ENCODE peak calls at places on chromosomes 16 and 17, in eight cellular contexts. One of them, this sample, is unnamed. For H3K27me3, the result is how much of the 10 kb centered on the place peaks cover.

GRCh38 chr16:57658878-57659674 is 9.0 kb upstream of the ADGRG3 start:
- DNase-seq in CD4-positive, alpha-beta memory T cell: no peak
- DNase-seq in psoas muscle: no peak
- DNase-seq in ovary: no peak
- DNase-seq in CD8-positive, alpha-beta T cell: no peak
- DNase-seq in pancreas: no peak
- DNase-seq in heart right ventricle: no peak
- DNase-seq in tibial artery: no peak
- DNase-seq in this sample: no peak

GRCh38 chr16:83301966-83302365 is 505.8 kb upstream of the HSBP1 start:
- DNase-seq in CD4-positive, alpha-beta memory T cell: no peak
- DNase-seq in psoas muscle: no peak
- DNase-seq in ovary: no peak
- DNase-seq in CD8-positive, alpha-beta T cell: no peak
- DNase-seq in pancreas: no peak
- DNase-seq in heart right ventricle: no peak
- DNase-seq in tibial artery: no peak
- DNase-seq in this sample: no peak

GRCh38 chr17:61405047-61405685 is 5.5 kb downstream of the TBX2 start:
- DNase-seq in CD4-positive, alpha-beta memory T cell: no peak
- DNase-seq in psoas muscle: peak
- DNase-seq in ovary: peak
- DNase-seq in CD8-positive, alpha-beta T cell: no peak
- DNase-seq in pancreas: no peak
- DNase-seq in heart right ventricle: no peak
- DNase-seq in tibial artery: peak
- DNase-seq in this sample: peak

GRCh38 chr17:79077587-79077986 is 3.0 kb downstream of the ENGASE start:
- DNase-seq in CD4-positive, alpha-beta memory T cell: no peak
- DNase-seq in psoas muscle: peak
- DNase-seq in ovary: peak
- DNase-seq in CD8-positive, alpha-beta T cell: no peak
- DNase-seq in pancreas: no peak
- DNase-seq in heart right ventricle: no peak
- DNase-seq in tibial artery: no peak
- DNase-seq in this sample: peak

GRCh38 chr17:73043686-73044581 is 48.6 kb downstream of the SLC39A11 start:
- DNase-seq in CD4-positive, alpha-beta memory T cell: no peak
- DNase-seq in psoas muscle: no peak
- DNase-seq in ovary: no peak
- DNase-seq in CD8-positive, alpha-beta T cell: no peak
- DNase-seq in pancreas: no peak
- DNase-seq in heart right ventricle: no peak
- DNase-seq in tibial artery: no peak
- DNase-seq in this sample: no peak

GRCh38 chr17:41382396-41382795 is 290 bp upstream of the KRT34 start:
- DNase-seq in CD4-positive, alpha-beta memory T cell: no peak
- DNase-seq in psoas muscle: no peak
- DNase-seq in ovary: no peak
- DNase-seq in CD8-positive, alpha-beta T cell: no peak
- DNase-seq in pancreas: no peak
- DNase-seq in heart right ventricle: no peak
- DNase-seq in tibial artery: no peak
- DNase-seq in this sample: no peak

GRCh38 chr17:59783221-59784016 is 76.0 kb downstream of the VMP1 start:
- DNase-seq in CD4-positive, alpha-beta memory T cell: peak
- DNase-seq in psoas muscle: no peak
- DNase-seq in ovary: no peak
- DNase-seq in CD8-positive, alpha-beta T cell: no peak
- DNase-seq in pancreas: no peak
- DNase-seq in heart right ventricle: no peak
- DNase-seq in tibial artery: no peak
- DNase-seq in this sample: no peak

GRCh38 chr16:13168091-13168572 is 266.7 kb downstream of the SHISA9 start:
- DNase-seq in CD4-positive, alpha-beta memory T cell: no peak
- DNase-seq in psoas muscle: no peak
- DNase-seq in ovary: no peak
- DNase-seq in CD8-positive, alpha-beta T cell: no peak
- DNase-seq in pancreas: no peak
- DNase-seq in heart right ventricle: no peak
- DNase-seq in tibial artery: no peak
- DNase-seq in this sample: no peak

GRCh38 chr17:48025040-48025903 is 12.3 kb downstream of the COPZ2 start:
- DNase-seq in CD4-positive, alpha-beta memory T cell: peak
- DNase-seq in psoas muscle: peak
- DNase-seq in ovary: peak
- DNase-seq in CD8-positive, alpha-beta T cell: peak
- DNase-seq in pancreas: peak
- DNase-seq in heart right ventricle: peak
- DNase-seq in tibial artery: peak
- DNase-seq in this sample: peak

GRCh38 chr17:5281814-5282638 is at the start of gene RABEP1:
- DNase-seq in CD4-positive, alpha-beta memory T cell: peak
- DNase-seq in psoas muscle: peak
- DNase-seq in ovary: peak
- DNase-seq in CD8-positive, alpha-beta T cell: peak
- DNase-seq in pancreas: peak
- DNase-seq in heart right ventricle: peak
- DNase-seq in tibial artery: peak
- DNase-seq in this sample: peak

GRCh38 chr16:25260416-25260815 is 2.8 kb upstream of the ZKSCAN2 start:
- DNase-seq in CD4-positive, alpha-beta memory T cell: no peak
- DNase-seq in psoas muscle: no peak
- DNase-seq in ovary: no peak
- DNase-seq in CD8-positive, alpha-beta T cell: no peak
- DNase-seq in pancreas: no peak
- DNase-seq in heart right ventricle: no peak
- DNase-seq in tibial artery: no peak
- DNase-seq in this sample: no peak

GRCh38 chr17:44795421-44795820 is 34.7 kb downstream of the GJC1 start:
- DNase-seq in CD4-positive, alpha-beta memory T cell: no peak
- DNase-seq in psoas muscle: no peak
- DNase-seq in ovary: no peak
- DNase-seq in CD8-positive, alpha-beta T cell: no peak
- DNase-seq in pancreas: no peak
- DNase-seq in heart right ventricle: no peak
- DNase-seq in tibial artery: no peak
- DNase-seq in this sample: no peak
- H3K4me3 ChIP-seq in CD4-positive, alpha-beta memory T cell: no peak
- H3K4me3 ChIP-seq in psoas muscle: no peak
- H3K4me3 ChIP-seq in ovary: no peak
- H3K4me3 ChIP-seq in CD8-positive, alpha-beta T cell: no peak
- H3K4me3 ChIP-seq in pancreas: no peak
- H3K4me3 ChIP-seq in heart right ventricle: no peak
- H3K4me3 ChIP-seq in tibial artery: peak
- H3K4me3 ChIP-seq in this sample: no peak

DNA sequence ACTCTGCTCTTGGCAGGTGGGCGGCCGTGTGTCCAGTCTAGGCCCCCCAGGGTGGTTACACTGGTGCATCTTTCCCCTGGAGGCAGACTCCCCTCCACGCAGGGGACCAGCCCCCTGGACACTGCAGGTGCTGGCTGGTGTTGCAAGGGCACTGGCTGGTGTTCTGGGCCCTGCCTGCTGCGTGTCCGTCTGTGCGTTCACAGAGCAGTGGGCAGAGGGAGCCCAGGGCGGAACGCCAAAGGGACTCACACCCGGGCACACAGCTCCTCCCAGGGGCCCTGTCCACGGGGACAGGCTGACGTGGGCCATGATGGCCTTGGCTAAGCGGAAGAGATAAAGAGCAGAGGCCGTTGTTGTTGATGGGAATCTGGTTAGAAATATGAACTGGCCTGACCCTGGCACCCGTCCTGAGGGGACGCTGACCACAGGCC is 27.3 kb downstream of the ACSF3 start:
- DNase-seq in CD4-positive, alpha-beta memory T cell: no peak
- DNase-seq in psoas muscle: peak
- DNase-seq in ovary: peak
- DNase-seq in CD8-positive, alpha-beta T cell: no peak
- DNase-seq in pancreas: no peak
- DNase-seq in heart right ventricle: no peak
- DNase-seq in tibial artery: no peak
- DNase-seq in this sample: peak
- H3K27ac ChIP-seq in CD4-positive, alpha-beta memory T cell: no peak
- H3K27ac ChIP-seq in psoas muscle: no peak
- H3K27ac ChIP-seq in ovary: no peak
- H3K27ac ChIP-seq in CD8-positive, alpha-beta T cell: no peak
- H3K27ac ChIP-seq in pancreas: no peak
- H3K27ac ChIP-seq in heart right ventricle: no peak
- H3K27ac ChIP-seq in tibial artery: no peak
- H3K27ac ChIP-seq in this sample: no peak

GRCh38 chr17:36928450-36929125 is 8.7 kb upstream of the LHX1 start:
- DNase-seq in CD4-positive, alpha-beta memory T cell: no peak
- DNase-seq in psoas muscle: no peak
- DNase-seq in ovary: no peak
- DNase-seq in CD8-positive, alpha-beta T cell: no peak
- DNase-seq in pancreas: no peak
- DNase-seq in heart right ventricle: no peak
- DNase-seq in tibial artery: no peak
- DNase-seq in this sample: no peak
- H3K27me3 ChIP-seq in CD4-positive, alpha-beta memory T cell: under half
- H3K27me3 ChIP-seq in psoas muscle: half or more
- H3K27me3 ChIP-seq in ovary: under half
- H3K27me3 ChIP-seq in CD8-positive, alpha-beta T cell: half or more
- H3K27me3 ChIP-seq in pancreas: half or more
- H3K27me3 ChIP-seq in heart right ventricle: half or more
- H3K27me3 ChIP-seq in tibial artery: half or more
- H3K27me3 ChIP-seq in this sample: under half

DNA sequence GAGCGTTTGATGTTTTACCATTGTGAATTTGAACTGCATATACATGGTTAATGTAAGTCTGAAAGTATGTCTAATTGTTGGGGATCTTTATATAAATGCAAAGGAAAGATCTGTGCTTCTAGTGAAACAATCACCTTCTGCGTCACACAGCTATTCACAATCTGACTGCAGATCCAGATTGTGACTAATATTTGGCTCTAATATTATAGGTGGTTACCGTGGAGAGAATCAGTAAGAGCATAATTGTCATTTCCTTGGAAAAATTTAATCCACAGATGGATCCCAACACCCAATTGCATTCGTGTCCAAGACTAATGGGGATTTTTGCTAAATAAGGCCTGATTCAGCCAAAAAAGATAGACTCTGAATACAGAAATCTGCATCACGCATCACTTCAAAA is 2.8 kb upstream of the KCNJ2 start:
- DNase-seq in CD4-positive, alpha-beta memory T cell: no peak
- DNase-seq in psoas muscle: no peak
- DNase-seq in ovary: no peak
- DNase-seq in CD8-positive, alpha-beta T cell: no peak
- DNase-seq in pancreas: no peak
- DNase-seq in heart right ventricle: no peak
- DNase-seq in tibial artery: no peak
- DNase-seq in this sample: no peak
- H3K4me3 ChIP-seq in CD4-positive, alpha-beta memory T cell: no peak
- H3K4me3 ChIP-seq in psoas muscle: no peak
- H3K4me3 ChIP-seq in ovary: no peak
- H3K4me3 ChIP-seq in CD8-positive, alpha-beta T cell: no peak
- H3K4me3 ChIP-seq in pancreas: no peak
- H3K4me3 ChIP-seq in heart right ventricle: no peak
- H3K4me3 ChIP-seq in tibial artery: no peak
- H3K4me3 ChIP-seq in this sample: no peak

DNA sequence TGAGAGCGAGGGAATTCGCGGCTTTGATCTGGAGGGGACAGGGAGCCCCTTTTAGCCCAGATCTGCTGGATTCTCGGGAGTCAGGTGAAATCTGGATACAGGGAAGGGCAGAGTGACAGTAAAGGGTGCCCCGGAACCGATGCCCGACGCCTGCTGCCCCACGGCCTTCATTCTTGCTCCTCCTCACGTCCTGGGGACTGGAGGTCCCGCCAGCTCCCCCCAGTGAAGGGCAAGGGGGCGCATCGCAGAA is 596 bp downstream of the OR1F1 start:
- DNase-seq in CD4-positive, alpha-beta memory T cell: no peak
- DNase-seq in psoas muscle: no peak
- DNase-seq in ovary: no peak
- DNase-seq in CD8-positive, alpha-beta T cell: no peak
- DNase-seq in pancreas: no peak
- DNase-seq in heart right ventricle: no peak
- DNase-seq in tibial artery: no peak
- DNase-seq in this sample: no peak
- H3K27ac ChIP-seq in CD4-positive, alpha-beta memory T cell: no peak
- H3K27ac ChIP-seq in psoas muscle: no peak
- H3K27ac ChIP-seq in ovary: no peak
- H3K27ac ChIP-seq in CD8-positive, alpha-beta T cell: no peak
- H3K27ac ChIP-seq in pancreas: no peak
- H3K27ac ChIP-seq in heart right ventricle: no peak
- H3K27ac ChIP-seq in tibial artery: no peak
- H3K27ac ChIP-seq in this sample: no peak

GRCh38 chr17:35793257-35793656 is 2.2 kb downstream of the MMP28 start:
- DNase-seq in CD4-positive, alpha-beta memory T cell: no peak
- DNase-seq in psoas muscle: no peak
- DNase-seq in ovary: no peak
- DNase-seq in CD8-positive, alpha-beta T cell: no peak
- DNase-seq in pancreas: no peak
- DNase-seq in heart right ventricle: no peak
- DNase-seq in tibial artery: no peak
- DNase-seq in this sample: no peak
- H3K27me3 ChIP-seq in CD4-positive, alpha-beta memory T cell: under half
- H3K27me3 ChIP-seq in psoas muscle: under half
- H3K27me3 ChIP-seq in ovary: under half
- H3K27me3 ChIP-seq in CD8-positive, alpha-beta T cell: under half
- H3K27me3 ChIP-seq in pancreas: under half
- H3K27me3 ChIP-seq in heart right ventricle: under half
- H3K27me3 ChIP-seq in tibial artery: under half
- H3K27me3 ChIP-seq in this sample: under half

This sample was measured in aorta.